ENCODE peak calls at places on chromosome 13, in four cellular contexts. One of them, this sample, is unnamed.

GRCh38 chr13:76656056-76656455 is 230.1 kb downstream of the KCTD12 start:
- DNase-seq in DND-41: no peak
- DNase-seq in AG04450: no peak
- DNase-seq in CD4-positive, alpha-beta T cell: no peak
- DNase-seq in this sample: no peak

GRCh38 chr13:107835339-107836018 is 379.9 kb downstream of the LIG4 start:
- DNase-seq in DND-41: no peak
- DNase-seq in AG04450: peak
- DNase-seq in CD4-positive, alpha-beta T cell: no peak
- DNase-seq in this sample: no peak

GRCh38 chr13:26213345-26213744 is 8.8 kb downstream of the RNF6 start:
- DNase-seq in DND-41: no peak
- DNase-seq in AG04450: no peak
- DNase-seq in CD4-positive, alpha-beta T cell: no peak
- DNase-seq in this sample: no peak

GRCh38 chr13:110380359-110381028 is 73.4 kb downstream of the COL4A2 start:
- DNase-seq in DND-41: no peak
- DNase-seq in AG04450: no peak
- DNase-seq in CD4-positive, alpha-beta T cell: no peak
- DNase-seq in this sample: no peak

GRCh38 chr13:26459276-26460131 is 98.0 kb upstream of the WASF3 start:
- DNase-seq in DND-41: no peak
- DNase-seq in AG04450: no peak
- DNase-seq in CD4-positive, alpha-beta T cell: no peak
- DNase-seq in this sample: no peak

GRCh38 chr13:106480511-106480910 is 55.0 kb downstream of the EFNB2 start:
- DNase-seq in DND-41: no peak
- DNase-seq in AG04450: no peak
- DNase-seq in CD4-positive, alpha-beta T cell: no peak
- DNase-seq in this sample: no peak

GRCh38 chr13:90868321-90868920 is 479.1 kb upstream of the MIR17HG start:
- DNase-seq in DND-41: no peak
- DNase-seq in AG04450: no peak
- DNase-seq in CD4-positive, alpha-beta T cell: no peak
- DNase-seq in this sample: peak

GRCh38 chr13:84946144-84946543 is 853.1 kb downstream of the SLITRK6 start:
- DNase-seq in DND-41: no peak
- DNase-seq in AG04450: no peak
- DNase-seq in CD4-positive, alpha-beta T cell: no peak
- DNase-seq in this sample: no peak

GRCh38 chr13:35917252-35917941 is 213.8 kb downstream of the DCLK1 start:
- DNase-seq in DND-41: no peak
- DNase-seq in AG04450: no peak
- DNase-seq in CD4-positive, alpha-beta T cell: no peak
- DNase-seq in this sample: no peak

GRCh38 chr13:109788372-109789195 is 2.2 kb upstream of the IRS2 start:
- DNase-seq in DND-41: no peak
- DNase-seq in AG04450: no peak
- DNase-seq in CD4-positive, alpha-beta T cell: no peak
- DNase-seq in this sample: no peak

GRCh38 chr13:41603917-41604316 is 146.6 kb downstream of the RGCC start:
- DNase-seq in DND-41: no peak
- DNase-seq in AG04450: no peak
- DNase-seq in CD4-positive, alpha-beta T cell: no peak
- DNase-seq in this sample: no peak

GRCh38 chr13:80054806-80055205 is 286.1 kb downstream of the SPRY2 start:
- DNase-seq in DND-41: no peak
- DNase-seq in AG04450: no peak
- DNase-seq in CD4-positive, alpha-beta T cell: no peak
- DNase-seq in this sample: no peak

GRCh38 chr13:24146961-24147569 is 13.5 kb upstream of the SPATA13 start:
- DNase-seq in DND-41: no peak
- DNase-seq in AG04450: no peak
- DNase-seq in CD4-positive, alpha-beta T cell: no peak
- DNase-seq in this sample: no peak

GRCh38 chr13:33285420-33286124 is at the start of gene STARD13:
- DNase-seq in DND-41: no peak
- DNase-seq in AG04450: peak
- DNase-seq in CD4-positive, alpha-beta T cell: no peak
- DNase-seq in this sample: peak

GRCh38 chr13:68173111-68173510 is 943.0 kb upstream of the PCDH9 start:
- DNase-seq in DND-41: no peak
- DNase-seq in AG04450: no peak
- DNase-seq in CD4-positive, alpha-beta T cell: no peak
- DNase-seq in this sample: no peak

GRCh38 chr13:111202745-111203144 is 87.6 kb downstream of the ARHGEF7 start:
- DNase-seq in DND-41: no peak
- DNase-seq in AG04450: no peak
- DNase-seq in CD4-positive, alpha-beta T cell: no peak
- DNase-seq in this sample: no peak

GRCh38 chr13:24274452-24274971 is 34.9 kb upstream of the C1QTNF9 start:
- DNase-seq in DND-41: peak
- DNase-seq in AG04450: peak
- DNase-seq in CD4-positive, alpha-beta T cell: peak
- DNase-seq in this sample: no peak

GRCh38 chr13:113528798-113529180 is 38.3 kb upstream of the DCUN1D2 start:
- DNase-seq in DND-41: no peak
- DNase-seq in AG04450: no peak
- DNase-seq in CD4-positive, alpha-beta T cell: no peak
- DNase-seq in this sample: no peak

GRCh38 chr13:26709461-26709860 is 51.1 kb downstream of the GPR12 start:
- DNase-seq in DND-41: no peak
- DNase-seq in AG04450: no peak
- DNase-seq in CD4-positive, alpha-beta T cell: no peak
- DNase-seq in this sample: no peak

GRCh38 chr13:47598340-47598911 is 402.6 kb downstream of the SUCLA2 start:
- DNase-seq in DND-41: no peak
- DNase-seq in AG04450: no peak
- DNase-seq in CD4-positive, alpha-beta T cell: no peak
- DNase-seq in this sample: no peak
- TF ChIP-seq CTCF in DND-41: peak
- TF ChIP-seq CTCF in AG04450: peak
- TF ChIP-seq CTCF in CD4-positive, alpha-beta T cell: no peak
- TF ChIP-seq CTCF in this sample: peak

GRCh38 chr13:31904941-31905824 is 126.4 kb upstream of the FRY start:
- DNase-seq in DND-41: no peak
- DNase-seq in AG04450: no peak
- DNase-seq in CD4-positive, alpha-beta T cell: no peak
- DNase-seq in this sample: no peak

GRCh38 chr13:31901985-31902384 is 129.6 kb upstream of the FRY start:
- DNase-seq in DND-41: no peak
- DNase-seq in AG04450: no peak
- DNase-seq in CD4-positive, alpha-beta T cell: no peak
- DNase-seq in this sample: no peak

GRCh38 chr13:31905896-31906295 is 125.7 kb upstream of the FRY start:
- DNase-seq in DND-41: no peak
- DNase-seq in AG04450: no peak
- DNase-seq in CD4-positive, alpha-beta T cell: no peak
- DNase-seq in this sample: no peak

GRCh38 chr13:31898383-31899071 is 133.0 kb upstream of the FRY start:
- DNase-seq in DND-41: no peak
- DNase-seq in AG04450: no peak
- DNase-seq in CD4-positive, alpha-beta T cell: no peak
- DNase-seq in this sample: no peak

GRCh38 chr13:31903072-31903815 is 128.3 kb upstream of the FRY start:
- DNase-seq in DND-41: no peak
- DNase-seq in AG04450: no peak
- DNase-seq in CD4-positive, alpha-beta T cell: no peak
- DNase-seq in this sample: no peak
- TF ChIP-seq CTCF in DND-41: no peak
- TF ChIP-seq CTCF in AG04450: no peak
- TF ChIP-seq CTCF in CD4-positive, alpha-beta T cell: no peak
- TF ChIP-seq CTCF in this sample: no peak

GRCh38 chr13:73767191-73767741 is 366.9 kb downstream of the KLF12 start:
- DNase-seq in DND-41: no peak
- DNase-seq in AG04450: no peak
- DNase-seq in CD4-positive, alpha-beta T cell: no peak
- DNase-seq in this sample: no peak

GRCh38 chr13:73772449-73773186 is 361.6 kb downstream of the KLF12 start:
- DNase-seq in DND-41: no peak
- DNase-seq in AG04450: no peak
- DNase-seq in CD4-positive, alpha-beta T cell: no peak
- DNase-seq in this sample: no peak

GRCh38 chr13:73765651-73766384 is 368.4 kb downstream of the KLF12 start:
- DNase-seq in DND-41: peak
- DNase-seq in AG04450: no peak
- DNase-seq in CD4-positive, alpha-beta T cell: peak
- DNase-seq in this sample: peak

DNA sequence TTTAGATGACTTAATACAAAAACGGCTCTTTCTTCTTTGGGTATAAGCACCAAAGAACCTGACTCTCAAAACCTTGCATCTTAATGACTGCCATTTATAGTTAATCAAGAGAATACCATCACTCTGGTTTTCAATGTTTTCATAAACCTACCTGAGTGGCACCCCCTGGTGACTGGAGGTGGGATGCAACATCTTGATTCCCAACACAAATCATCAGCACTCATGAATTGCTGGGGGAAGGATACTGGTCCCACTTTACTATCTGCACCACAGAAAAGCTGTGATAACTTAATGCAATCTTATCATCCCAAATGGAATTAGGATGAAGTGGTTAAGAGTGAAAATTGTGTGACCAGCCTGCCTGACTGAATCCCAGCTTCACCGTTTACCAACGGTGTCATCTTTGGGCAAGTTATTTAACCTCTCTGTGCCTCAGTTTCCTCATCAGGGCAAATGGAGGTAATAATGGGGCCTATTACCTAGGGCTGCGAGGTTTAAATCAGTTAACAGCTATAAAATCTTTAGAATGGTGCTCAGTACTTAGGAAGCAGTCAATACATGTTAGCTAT is 366.4 kb downstream of the KLF12 start:
- DNase-seq in DND-41: peak
- DNase-seq in AG04450: no peak
- DNase-seq in CD4-positive, alpha-beta T cell: peak
- DNase-seq in this sample: peak
- TF ChIP-seq CTCF in DND-41: peak
- TF ChIP-seq CTCF in AG04450: peak
- TF ChIP-seq CTCF in CD4-positive, alpha-beta T cell: peak
- TF ChIP-seq CTCF in this sample: peak

DNA sequence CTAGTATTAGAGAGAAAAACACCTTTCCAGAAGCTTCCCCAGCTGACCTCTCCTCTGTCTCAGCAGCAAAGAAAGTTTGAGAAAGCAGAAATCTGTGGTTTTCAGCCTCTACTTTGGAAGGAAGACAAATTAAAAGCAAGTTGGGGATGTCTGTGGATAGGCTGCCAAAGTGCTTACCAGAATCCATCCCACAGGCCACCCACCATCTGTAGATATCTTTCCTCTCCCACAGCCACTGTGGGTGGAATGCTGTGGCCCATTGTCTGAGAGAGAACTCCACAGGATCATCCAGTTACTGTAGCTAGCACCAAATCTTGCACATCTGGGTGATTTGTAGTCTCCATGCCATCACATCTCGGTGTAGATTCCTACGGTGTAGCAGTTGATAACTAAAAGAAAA is 133.5 kb downstream of the DNAJC15 start:
- DNase-seq in DND-41: no peak
- DNase-seq in AG04450: no peak
- DNase-seq in CD4-positive, alpha-beta T cell: no peak
- DNase-seq in this sample: no peak
- TF ChIP-seq CTCF in DND-41: no peak
- TF ChIP-seq CTCF in AG04450: no peak
- TF ChIP-seq CTCF in CD4-positive, alpha-beta T cell: no peak
- TF ChIP-seq CTCF in this sample: no peak

GRCh38 chr13:77698211-77699058 is 948 bp downstream of the SLAIN1 start:
- DNase-seq in DND-41: peak
- DNase-seq in AG04450: no peak
- DNase-seq in CD4-positive, alpha-beta T cell: peak
- DNase-seq in this sample: peak
- TF ChIP-seq CTCF in DND-41: no peak
- TF ChIP-seq CTCF in AG04450: no peak
- TF ChIP-seq CTCF in CD4-positive, alpha-beta T cell: no peak
- TF ChIP-seq CTCF in this sample: no peak